ENCODE peak calls at places on chromosome 9, in five cellular contexts. B is HCT116; K is lower leg skin; I is thoracic aorta; W is activated CD4-positive, alpha-beta T cell treated with anti-CD3 and anti-CD28 coated beads, Interleukin-2, amount 50 U/mL, for 48 hours. H is an unnamed sample.

GRCh38 chr9:107696302-107696701 is 206.7 kb upstream of the KLF4 start:
- DNase-seq in B (no peak), K (no peak), I (no peak), W (no peak), H (no peak)

GRCh38 chr9:127058645-127059021 is 63.8 kb downstream of the ANGPTL2 start:
- DNase-seq in B (no peak), K (peak), I (no peak), W (no peak), H (peak)

GRCh38 chr9:78592866-78593265 is 295.9 kb downstream of the PSAT1 start:
- DNase-seq in B (no peak), K (no peak), I (no peak), W (no peak), H (no peak)

GRCh38 chr9:125904155-125904841 is 157.1 kb downstream of the PBX3 start:
- DNase-seq in B (no peak), K (no peak), I (no peak), W (no peak), H (no peak)

GRCh38 chr9:20220286-20220685 is 402.0 kb downstream of the MLLT3 start:
- DNase-seq in B (no peak), K (no peak), I (no peak), W (no peak), H (no peak)

GRCh38 chr9:106769331-106769730 is 93.6 kb upstream of the ZNF462 start:
- DNase-seq in B (no peak), K (no peak), I (no peak), W (no peak), H (no peak)

GRCh38 chr9:126166866-126167265 is 159.8 kb upstream of the MVB12B start:
- DNase-seq in B (no peak), K (peak), I (no peak), W (no peak), H (peak)

GRCh38 chr9:134563397-134563796 is 78.2 kb upstream of the COL5A1 start:
- DNase-seq in B (no peak), K (no peak), I (no peak), W (no peak), H (peak)